ENCODE peak calls at places on chromosomes 13 and 19, in seven cellular contexts. S is heart left ventricle; Q is EH; P is smooth muscle cell of the brain vasculature; B is AG04450; H is NCI-H1930; F is CD8-positive, alpha-beta memory T cell. U is an unnamed sample.

GRCh38 chr13:113672002-113672651 is 5.1 kb downstream of the GRK1 start:
- DNase-seq in S (no peak), F (no peak), P (no peak), Q (no peak), B (no peak), H (no peak), U (no peak)

GRCh38 chr13:27975579-27976361 is 6.7 kb upstream of the CDX2 start:
- DNase-seq in P (no peak), H (no peak), Q (no peak), F (no peak), B (no peak), S (no peak), U (no peak)

GRCh38 chr19:49591731-49592485 is 926 bp downstream of the PRR12 start:
- DNase-seq in S (peak), F (peak), H (peak), P (no peak), B (no peak), Q (peak), U (peak)

GRCh38 chr13:97366172-97366688 is 67.7 kb upstream of the RAP2A start:
- DNase-seq in S (no peak), B (no peak), P (no peak), H (no peak), Q (no peak), F (no peak), U (no peak)

GRCh38 chr19:34082289-34083077 is 89.8 kb upstream of the LSM14A start:
- DNase-seq in F (no peak), B (no peak), H (no peak), S (no peak), Q (peak), P (no peak), U (no peak)

GRCh38 chr13:23025848-23026608 is 154.8 kb upstream of the SGCG start:
- DNase-seq in F (no peak), S (no peak), H (no peak), B (no peak), Q (no peak), P (no peak), U (no peak)

GRCh38 chr13:25990801-25991200 is 61.0 kb downstream of the SHISA2 start:
- DNase-seq in B (no peak), H (no peak), P (no peak), S (no peak), Q (peak), F (no peak), U (no peak)

GRCh38 chr19:18203408-18203862 is 407 bp downstream of the RAB3A start:
- DNase-seq in Q (no peak), B (no peak), P (no peak), H (no peak), S (peak), F (no peak), U (no peak)

GRCh38 chr13:101308247-101309013 is 107.9 kb downstream of the NALCN start:
- DNase-seq in B (no peak), S (no peak), P (no peak), F (no peak), H (no peak), Q (peak), U (no peak)

GRCh38 chr19:53908933-53909415 is at the start of gene CACNG7:
- DNase-seq in H (no peak), S (no peak), F (no peak), Q (no peak), B (no peak), P (no peak), U (no peak)

GRCh38 chr13:91126806-91127205 is 220.7 kb upstream of the MIR17HG start:
- DNase-seq in F (no peak), S (no peak), Q (no peak), H (no peak), B (no peak), P (no peak), U (no peak)

GRCh38 chr19:29631450-29631849 is 25.4 kb downstream of the POP4 start:
- DNase-seq in Q (no peak), P (no peak), F (no peak), H (no peak), B (no peak), S (no peak), U (no peak)

GRCh38 chr13:73677041-73677589 is 457.1 kb downstream of the KLF12 start:
- DNase-seq in Q (peak), F (no peak), P (peak), B (no peak), S (no peak), H (no peak), U (no peak)

GRCh38 chr19:29397748-29398147 is 128.0 kb upstream of the VSTM2B start:
- DNase-seq in S (no peak), F (no peak), H (no peak), B (no peak), Q (no peak), P (no peak), U (no peak)

U was measured in naive thymus-derived CD4-positive, alpha-beta T cell.